ENCODE peak calls at places on chromosomes 5 and 9, in seven cellular contexts. P, C, S, A, Q, D and Z are unnamed samples.

GRCh38 chr5:137621306-137621705 is 114.6 kb downstream of the KLHL3 start:
- DNase-seq in P (no peak), C (no peak), S (no peak), A (no peak), Q (no peak), D (no peak), Z (no peak)

GRCh38 chr5:96433066-96433447 is at the start of gene PCSK1:
- DNase-seq in P (no peak), C (peak; percentile 91), S (no peak), A (no peak), Q (no peak), D (no peak), Z (no peak)

GRCh38 chr5:133285583-133286021 is 233.8 kb downstream of the HSPA4 start:
- DNase-seq in P (peak; percentile 5), C (no peak), S (no peak), A (peak; percentile 41), Q (peak; percentile 14), D (peak; percentile 71), Z (no peak)

GRCh38 chr5:150658699-150659265 is 2.3 kb upstream of the MYOZ3 start:
- DNase-seq in P (no peak), C (no peak), S (no peak), A (no peak), Q (no peak), D (no peak), Z (no peak)

GRCh38 chr5:139914218-139914807 is 118.7 kb downstream of the PSD2 start:
- DNase-seq in P (no peak), C (no peak), S (no peak), A (no peak), Q (no peak), D (no peak), Z (no peak)

GRCh38 chr5:65803699-65804426 is 81.9 kb downstream of the NLN start:
- DNase-seq in P (no peak), C (no peak), S (no peak), A (no peak), Q (no peak), D (no peak), Z (no peak)

GRCh38 chr9:128406848-128407391 is 13.7 kb upstream of the CERCAM start:
- DNase-seq in P (no peak), C (no peak), S (no peak), A (no peak), Q (no peak), D (no peak), Z (no peak)

GRCh38 chr9:95131023-95131943 is 186.2 kb downstream of the FANCC start:
- DNase-seq in P (peak; percentile 72), C (peak; percentile 24), S (peak; percentile 21), A (peak; percentile 73), Q (peak; percentile 80), D (peak; percentile 60), Z (peak; percentile 31)

GRCh38 chr9:18585996-18586395 is 112.0 kb downstream of the ADAMTSL1 start:
- DNase-seq in P (no peak), C (no peak), S (no peak), A (no peak), Q (no peak), D (no peak), Z (no peak)

GRCh38 chr5:175596818-175597217 is 61.1 kb upstream of the HRH2 start:
- DNase-seq in P (no peak), C (no peak), S (no peak), A (no peak), Q (no peak), D (no peak), Z (no peak)

GRCh38 chr5:142883025-142883424 is 112.8 kb downstream of the ARHGAP26 start:
- DNase-seq in P (no peak), C (no peak), S (no peak), A (no peak), Q (no peak), D (no peak), Z (no peak)

GRCh38 chr5:32523625-32524024 is 61.7 kb upstream of the SUB1 start:
- DNase-seq in P (peak; percentile 34), C (no peak), S (no peak), A (no peak), Q (no peak), D (no peak), Z (no peak)

GRCh38 chr9:77013932-77014596 is 5.4 kb upstream of the FOXB2 start:
- DNase-seq in P (no peak), C (no peak), S (no peak), A (no peak), Q (no peak), D (no peak), Z (no peak)

GRCh38 chr5:150502847-150503246 is 5.1 kb upstream of the NDST1 start:
- DNase-seq in P (no peak), C (no peak), S (no peak), A (no peak), Q (no peak), D (no peak), Z (no peak)

GRCh38 chr9:38120961-38121360 is 51.9 kb upstream of the SHB start:
- DNase-seq in P (no peak), C (no peak), S (no peak), A (no peak), Q (no peak), D (no peak), Z (no peak)

GRCh38 chr9:2271426-2271825 is 256.3 kb downstream of the SMARCA2 start:
- DNase-seq in P (peak; percentile 94), C (no peak), S (no peak), A (no peak), Q (peak; percentile 14), D (no peak), Z (no peak)

GRCh38 chr5:119470851-119471451 is 18.7 kb downstream of the HSD17B4 start:
- DNase-seq in P (peak; percentile 61), C (no peak), S (no peak), A (no peak), Q (no peak), D (peak; percentile 15), Z (no peak)

GRCh38 chr9:132451276-132451675 is 41.3 kb downstream of the CFAP77 start:
- DNase-seq in P (no peak), C (no peak), S (peak; percentile 2), A (no peak), Q (no peak), D (no peak), Z (peak; percentile 64)

GRCh38 chr5:37926732-37927131 is 86.9 kb upstream of the GDNF start:
- DNase-seq in P (no peak), C (no peak), S (no peak), A (no peak), Q (no peak), D (no peak), Z (no peak)

GRCh38 chr9:1057910-1058309 is 7.8 kb downstream of the DMRT2 start:
- DNase-seq in P (no peak), C (no peak), S (no peak), A (no peak), Q (no peak), D (no peak), Z (no peak)

GRCh38 chr5:134110382-134110781 is 4.1 kb upstream of the TCF7 start:
- DNase-seq in P (no peak), C (peak; percentile 62), S (no peak), A (no peak), Q (no peak), D (no peak), Z (no peak)

GRCh38 chr5:100517301-100517974 is 17.7 kb upstream of the FAM174A start:
- DNase-seq in P (peak; percentile 50), C (peak; percentile 93), S (no peak), A (no peak), Q (no peak), D (no peak), Z (no peak)

GRCh38 chr5:2579126-2579525 is 172.4 kb downstream of the IRX2 start:
- DNase-seq in P (no peak), C (peak; percentile 11), S (no peak), A (no peak), Q (peak; percentile 4), D (no peak), Z (no peak)

GRCh38 chr5:11737010-11737409 is 167.2 kb downstream of the CTNND2 start:
- DNase-seq in P (no peak), C (no peak), S (no peak), A (no peak), Q (no peak), D (no peak), Z (no peak)

GRCh38 chr9:19286634-19287188 is 56.2 kb downstream of the DENND4C start:
- DNase-seq in P (no peak), C (no peak), S (no peak), A (peak; percentile 54), Q (peak; percentile 31), D (no peak), Z (no peak)

GRCh38 chr9:83451308-83451707 is 86.9 kb downstream of the FRMD3 start:
- DNase-seq in P (no peak), C (no peak), S (no peak), A (no peak), Q (no peak), D (no peak), Z (no peak)

GRCh38 chr5:4189317-4189716 is 593.7 kb downstream of the IRX1 start:
- DNase-seq in P (peak; percentile 51), C (no peak), S (no peak), A (no peak), Q (no peak), D (no peak), Z (no peak)

GRCh38 chr5:43000198-43000840 is 39.8 kb downstream of the ANXA2R start:
- DNase-seq in P (no peak), C (no peak), S (no peak), A (no peak), Q (no peak), D (no peak), Z (no peak)

GRCh38 chr9:116219686-116220085 is 66.1 kb downstream of the PAPPA start:
- DNase-seq in P (no peak), C (peak; percentile 93), S (no peak), A (no peak), Q (no peak), D (no peak), Z (no peak)

GRCh38 chr5:135821061-135821781 is 13.2 kb upstream of the SLC25A48 start:
- DNase-seq in P (no peak), C (peak; percentile 31), S (no peak), A (no peak), Q (no peak), D (no peak), Z (no peak)

GRCh38 chr5:75734913-75735789 is 17.9 kb upstream of the POC5 start:
- DNase-seq in P (peak; percentile 60), C (no peak), S (no peak), A (peak; percentile 55), Q (peak; percentile 31), D (peak; percentile 11), Z (no peak)

GRCh38 chr5:150513375-150514309 is 5.7 kb downstream of the NDST1 start:
- DNase-seq in P (peak; percentile 25), C (no peak), S (no peak), A (no peak), Q (no peak), D (no peak), Z (no peak)

GRCh38 chr9:137173795-137174664 is 2.2 kb upstream of the TMEM210 start:
- DNase-seq in P (no peak), C (no peak), S (no peak), A (no peak), Q (no peak), D (no peak), Z (no peak)

GRCh38 chr9:129826344-129826743 is 2.4 kb upstream of the TOR1A start:
- DNase-seq in P (no peak), C (no peak), S (no peak), A (no peak), Q (no peak), D (no peak), Z (no peak)